ENCODE peak calls at places on chromosomes 6 and 20, in seven cellular contexts. C is heart right ventricle, I is left ventricle myocardium inferior, F is pancreas, R is cardiac muscle cell, H is psoas muscle, B is A549. Z is an unnamed sample.

GRCh38 chr6:140185991-140186390 is 811.5 kb upstream of the CITED2 start:
- DNase-seq in C (no peak), I (no peak), F (no peak), R (no peak), H (no peak), B (no peak), Z (no peak)

GRCh38 chr6:80382796-80383195 is 276.3 kb downstream of the BCKDHB start:
- DNase-seq in C (no peak), I (no peak), F (no peak), R (peak), H (no peak), B (no peak), Z (no peak)

GRCh38 chr6:17835784-17836183 is 129.1 kb upstream of the NUP153 start:
- DNase-seq in C (no peak), I (no peak), F (no peak), R (no peak), H (no peak), B (no peak), Z (no peak)

GRCh38 chr20:57735831-57736737 is 26.3 kb upstream of the PMEPA1 start:
- DNase-seq in C (no peak), I (no peak), F (no peak), R (no peak), H (peak), B (no peak), Z (no peak)

GRCh38 chr6:17032595-17033591 is 69.0 kb upstream of the STMND1 start:
- DNase-seq in C (peak), I (peak), F (peak), R (peak), H (peak), B (peak), Z (no peak)

GRCh38 chr6:80872194-80872950 is 765.9 kb downstream of the BCKDHB start:
- DNase-seq in C (peak), I (peak), F (no peak), R (peak), H (peak), B (no peak), Z (no peak)

GRCh38 chr6:110690106-110690654 is 125.1 kb downstream of the CDK19 start:
- DNase-seq in C (no peak), I (no peak), F (no peak), R (no peak), H (no peak), B (no peak), Z (no peak)

GRCh38 chr20:35171753-35172433 is at the start of gene PROCR:
- DNase-seq in C (peak), I (peak), F (peak), R (peak), H (peak), B (peak), Z (no peak)

GRCh38 chr6:21478411-21478810 is 115.1 kb upstream of the SOX4 start:
- DNase-seq in C (no peak), I (no peak), F (no peak), R (no peak), H (no peak), B (no peak), Z (no peak)

GRCh38 chr6:2522521-2522920 is 228.2 kb downstream of the MYLK4 start:
- DNase-seq in C (no peak), I (no peak), F (no peak), R (peak), H (no peak), B (no peak), Z (no peak)

GRCh38 chr6:38068854-38069253 is 249.3 kb downstream of the ZFAND3 start:
- DNase-seq in C (peak), I (no peak), F (no peak), R (peak), H (no peak), B (no peak), Z (no peak)

GRCh38 chr6:80287112-80287511 is 180.6 kb downstream of the BCKDHB start:
- DNase-seq in C (no peak), I (no peak), F (no peak), R (no peak), H (no peak), B (no peak), Z (no peak)

GRCh38 chr20:59765599-59766177 is 161.3 kb downstream of the PHACTR3 start:
- DNase-seq in C (no peak), I (no peak), F (no peak), R (peak), H (no peak), B (no peak), Z (no peak)

GRCh38 chr6:90397929-90398674 is 101.5 kb upstream of the BACH2 start:
- DNase-seq in C (no peak), I (no peak), F (peak), R (no peak), H (no peak), B (no peak), Z (no peak)

GRCh38 chr6:119495230-119495683 is 145.7 kb upstream of the MAN1A1 start:
- DNase-seq in C (peak), I (peak), F (peak), R (no peak), H (no peak), B (no peak), Z (no peak)

GRCh38 chr20:62766716-62767115 is 29.6 kb upstream of the MRGBP start:
- DNase-seq in C (no peak), I (no peak), F (peak), R (peak), H (peak), B (no peak), Z (no peak)

GRCh38 chr20:18596270-18596669 is 8.4 kb downstream of the DTD1 start:
- DNase-seq in C (no peak), I (no peak), F (no peak), R (no peak), H (no peak), B (no peak), Z (no peak)

GRCh38 chr6:132570221-132570777 is at the start of gene TAAR6:
- DNase-seq in C (no peak), I (no peak), F (no peak), R (no peak), H (no peak), B (no peak), Z (no peak)

GRCh38 chr6:108168501-108168979 is 2.7 kb downstream of the NR2E1 start:
- DNase-seq in C (peak), I (no peak), F (no peak), R (peak), H (no peak), B (no peak), Z (no peak)
- H3K4me3 ChIP-seq in C (peak), I (peak), F (no peak), R (no peak), H (peak), B (no peak), Z (no peak)

DNA sequence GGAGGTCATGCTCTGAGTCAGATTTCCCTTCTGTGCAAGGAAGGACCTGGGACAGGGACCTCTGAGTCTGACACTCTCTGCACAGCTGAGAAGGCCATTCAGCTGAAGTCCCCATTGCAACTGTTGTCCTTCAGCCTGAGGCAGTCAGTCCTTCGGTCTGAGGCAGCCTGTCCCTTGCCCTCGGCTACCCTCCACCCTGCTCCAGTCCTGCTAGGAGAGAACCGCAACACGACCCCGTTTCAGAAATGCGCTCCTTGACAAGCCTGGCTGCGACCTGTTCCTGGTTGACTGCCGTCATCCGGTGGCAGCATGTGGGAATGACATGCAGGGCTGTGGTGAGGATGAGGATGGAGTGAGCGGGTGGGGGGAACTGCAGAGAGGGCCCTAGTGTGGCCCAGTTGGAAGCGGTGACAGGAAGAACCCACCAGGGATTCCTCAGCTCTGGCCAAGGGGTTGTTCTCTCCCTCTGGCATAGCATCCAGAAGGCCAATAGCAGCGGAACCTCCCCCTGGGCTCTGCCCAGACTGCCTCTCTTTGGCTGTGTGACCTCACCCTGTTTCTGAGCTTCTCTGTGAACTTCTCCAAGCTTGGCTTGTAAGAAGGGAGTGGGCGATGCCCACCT is 40.3 kb upstream of the ANGPT4 start:
- DNase-seq in C (peak), I (peak), F (peak), R (peak), H (peak), B (peak), Z (peak)
- TF ChIP-seq CTCF in C (peak), I (peak), F (peak), R (peak), H (peak), B (peak), Z (peak)

GRCh38 chr20:22582960-22583772 is 1.2 kb downstream of the FOXA2 start:
- DNase-seq in C (no peak), I (no peak), F (peak), R (no peak), H (no peak), B (peak), Z (no peak)
- H3K4me3 ChIP-seq in C (no peak), I (peak), F (peak), R (no peak), H (peak), B (peak), Z (no peak)

GRCh38 chr6:28585335-28585734 is 59.7 kb downstream of the GPX5 start:
- DNase-seq in C (no peak), I (no peak), F (no peak), R (peak), H (no peak), B (no peak), Z (no peak)
- TF ChIP-seq CTCF in C (no peak), I (no peak), F (no peak), R (peak), H (no peak), B (no peak), Z (no peak)

DNA sequence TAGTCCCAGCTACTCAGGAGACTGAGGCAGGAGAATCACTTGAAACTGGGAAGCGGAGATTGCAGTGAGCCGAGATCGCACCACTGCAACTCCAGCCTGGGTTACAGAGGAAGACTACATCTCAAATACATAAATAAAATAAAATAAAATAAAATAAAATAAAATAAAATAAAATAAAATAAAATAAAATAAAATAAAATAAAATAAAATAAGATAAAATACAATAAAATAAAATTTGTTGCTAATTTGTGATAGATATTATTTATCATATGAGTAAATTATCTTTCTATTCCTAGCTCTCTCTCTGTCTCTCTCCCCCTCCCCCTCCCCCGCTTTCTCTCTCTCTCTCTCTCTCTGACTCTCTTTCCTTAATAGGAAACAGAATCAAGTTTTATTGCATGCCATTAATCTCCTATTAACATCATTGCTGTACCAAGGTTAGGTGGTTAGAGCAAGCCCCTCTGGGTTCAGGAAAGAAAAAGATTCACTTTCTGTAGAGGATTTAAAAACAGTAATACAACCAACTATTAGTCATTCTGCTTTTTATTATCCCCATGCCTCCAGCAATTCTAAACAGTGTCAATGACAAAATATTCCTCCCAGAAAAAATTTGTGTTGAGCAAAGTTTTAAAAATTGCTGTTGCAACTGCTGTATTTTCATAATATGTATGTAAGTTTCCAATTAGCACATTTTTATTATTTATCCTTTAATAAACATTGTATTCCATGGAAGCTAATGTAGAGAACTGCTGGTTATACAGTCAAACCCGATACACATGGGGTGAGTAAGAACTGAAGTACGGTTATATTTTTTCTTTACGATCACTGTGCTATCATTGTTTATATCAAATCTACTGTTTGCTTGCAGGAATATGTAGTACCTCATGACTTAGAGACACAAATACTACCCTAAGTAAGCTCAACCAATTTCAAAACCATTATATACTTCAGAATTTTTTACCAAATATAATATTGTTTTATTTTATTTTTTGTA is 22.1 kb downstream of the BMP5 start:
- DNase-seq in C (no peak), I (no peak), F (no peak), R (no peak), H (no peak), B (no peak), Z (no peak)
- H3K4me3 ChIP-seq in C (no peak), I (no peak), F (no peak), R (no peak), H (no peak), B (no peak), Z (no peak)

GRCh38 chr6:127539292-127539691 is 20.2 kb upstream of the MTCL3 start:
- DNase-seq in C (no peak), I (no peak), F (no peak), R (peak), H (no peak), B (no peak), Z (no peak)
- TF ChIP-seq CTCF in C (peak), I (peak), F (peak), R (peak), H (peak), B (peak), Z (no peak)

GRCh38 chr6:145811741-145812140 is 2.9 kb downstream of the FBXO30 start:
- DNase-seq in C (no peak), I (no peak), F (no peak), R (no peak), H (no peak), B (no peak), Z (no peak)
- H3K4me3 ChIP-seq in C (no peak), I (peak), F (no peak), R (peak), H (peak), B (peak), Z (no peak)

GRCh38 chr6:26537160-26537845 is 863 bp upstream of the HMGN4 start:
- DNase-seq in C (peak), I (peak), F (peak), R (peak), H (peak), B (no peak), Z (peak)

GRCh38 chr6:26538572-26538902 is 371 bp downstream of the HMGN4 start:
- DNase-seq in C (no peak), I (no peak), F (no peak), R (no peak), H (no peak), B (no peak), Z (no peak)

GRCh38 chr6:26538936-26539615 is 910 bp downstream of the HMGN4 start:
- DNase-seq in C (no peak), I (no peak), F (no peak), R (no peak), H (no peak), B (no peak), Z (no peak)

GRCh38 chr6:26536571-26537159 is 1.5 kb upstream of the HMGN4 start:
- DNase-seq in C (no peak), I (no peak), F (no peak), R (peak), H (no peak), B (no peak), Z (peak)

GRCh38 chr6:26537846-26538571 is at the start of gene HMGN4:
- DNase-seq in C (peak), I (peak), F (peak), R (peak), H (peak), B (no peak), Z (peak)
- TF ChIP-seq CTCF in C (peak), I (no peak), F (no peak), R (peak), H (no peak), B (peak), Z (peak)

GRCh38 chr6:28263946-28264345 is 3.0 kb upstream of the ZSCAN26 start:
- DNase-seq in C (no peak), I (no peak), F (no peak), R (no peak), H (no peak), B (no peak), Z (no peak)

GRCh38 chr6:28257042-28257441 is 2.1 kb upstream of the NKAPL start:
- DNase-seq in C (no peak), I (no peak), F (no peak), R (no peak), H (no peak), B (no peak), Z (no peak)

GRCh38 chr6:28264834-28265401 is 2.0 kb upstream of the ZSCAN26 start:
- DNase-seq in C (no peak), I (no peak), F (no peak), R (no peak), H (no peak), B (no peak), Z (no peak)

GRCh38 chr6:28254340-28254618 is 2.2 kb upstream of the ZKSCAN4 start:
- DNase-seq in C (no peak), I (no peak), F (no peak), R (no peak), H (no peak), B (no peak), Z (no peak)

DNA sequence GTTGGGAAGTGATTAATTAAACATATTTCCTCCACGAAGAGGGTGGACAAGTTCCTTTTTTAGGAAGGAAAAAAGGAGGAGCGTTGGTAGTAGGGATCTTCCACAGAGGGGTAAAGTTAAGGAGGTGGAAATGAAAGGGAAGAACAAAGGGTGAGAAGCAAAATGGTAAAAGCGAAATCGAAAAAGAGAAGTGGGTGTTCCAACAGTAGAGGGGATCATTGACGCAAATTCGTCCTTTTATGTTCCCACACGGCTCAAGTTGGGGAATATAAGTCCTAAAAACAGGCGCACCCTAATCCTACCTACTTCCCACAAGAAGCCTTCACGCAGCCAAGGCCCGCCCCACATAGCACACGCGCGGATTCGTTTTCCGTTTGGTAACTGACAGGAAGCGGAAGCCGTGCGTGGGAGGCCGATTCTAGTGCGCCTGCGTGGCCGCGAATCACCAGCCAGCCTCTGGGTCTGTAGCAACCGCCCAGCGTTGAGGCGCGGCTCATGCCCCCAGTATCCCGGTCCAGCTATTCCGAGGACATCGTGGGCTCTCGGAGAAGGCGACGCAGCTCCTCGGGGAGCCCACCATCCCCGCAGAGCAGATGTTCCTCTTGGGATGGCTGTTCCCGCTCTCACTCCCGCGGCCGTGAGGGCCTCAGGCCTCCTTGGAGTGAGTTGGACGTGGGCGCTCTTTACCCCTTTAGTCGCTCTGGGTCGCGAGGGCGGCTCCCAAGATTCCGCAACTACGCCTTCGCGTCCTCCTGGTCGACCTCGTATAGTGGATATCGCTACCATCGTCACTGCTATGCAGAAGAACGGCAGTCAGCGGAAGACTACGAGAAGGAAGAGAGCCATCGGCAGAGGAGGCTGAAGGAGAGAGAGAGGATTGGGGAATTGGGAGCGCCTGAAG is at the start of gene NKAPL:
- DNase-seq in C (peak), I (peak), F (peak), R (peak), H (peak), B (no peak), Z (no peak)
- H3K4me3 ChIP-seq in C (peak), I (peak), F (peak), R (no peak), H (peak), B (no peak), Z (no peak)

Z was measured in GM12864.